ENCODE peak calls at places on chromosome 4, in seven cellular contexts. O is kidney, Y is cardiac muscle cell, B is right lobe of liver, J is A549, C is body of pancreas, D is ovary. P is an unnamed sample.

GRCh38 chr4:88706574-88706973 is 8.9 kb upstream of the NAP1L5 start:
- DNase-seq in O (peak), Y (peak), B (no peak), J (peak), C (peak), D (peak), P (peak)

GRCh38 chr4:158025131-158025530 is 147.7 kb downstream of the GASK1B start:
- DNase-seq in O (no peak), Y (no peak), B (no peak), J (peak), C (no peak), D (no peak), P (no peak)

GRCh38 chr4:109999513-109999912 is 86.8 kb downstream of the EGF start:
- DNase-seq in O (no peak), Y (no peak), B (peak), J (no peak), C (no peak), D (no peak), P (no peak)

GRCh38 chr4:120856294-120856693 is 66.2 kb downstream of the PRDM5 start:
- DNase-seq in O (no peak), Y (no peak), B (no peak), J (no peak), C (no peak), D (no peak), P (no peak)

GRCh38 chr4:41129936-41130440 is 84.4 kb downstream of the APBB2 start:
- DNase-seq in O (no peak), Y (no peak), B (no peak), J (no peak), C (no peak), D (no peak), P (no peak)

GRCh38 chr4:76305971-76306881 is at the start of gene STBD1:
- DNase-seq in O (peak), Y (peak), B (peak), J (peak), C (peak), D (peak), P (peak)

GRCh38 chr4:69830529-69831269 is 29.2 kb downstream of the SULT1E1 start:
- DNase-seq in O (no peak), Y (no peak), B (peak), J (no peak), C (peak), D (no peak), P (no peak)

GRCh38 chr4:175560628-175561027 is 251.4 kb downstream of the GPM6A start:
- DNase-seq in O (no peak), Y (no peak), B (no peak), J (peak), C (no peak), D (no peak), P (no peak)

GRCh38 chr4:108135549-108136209 is 33.1 kb downstream of the LEF1 start:
- DNase-seq in O (no peak), Y (no peak), B (no peak), J (no peak), C (no peak), D (no peak), P (no peak)

GRCh38 chr4:8849266-8850073 is 22.2 kb downstream of the HMX1 start:
- DNase-seq in O (peak), Y (no peak), B (peak), J (no peak), C (peak), D (no peak), P (peak)

GRCh38 chr4:182748949-182749348 is 168.2 kb downstream of the DCTD start:
- DNase-seq in O (no peak), Y (no peak), B (no peak), J (no peak), C (no peak), D (no peak), P (no peak)

GRCh38 chr4:73311428-73311827 is 52.8 kb upstream of the ANKRD17 start:
- DNase-seq in O (no peak), Y (peak), B (no peak), J (no peak), C (no peak), D (no peak), P (no peak)

GRCh38 chr4:175671491-175671934 is 140.6 kb downstream of the GPM6A start:
- DNase-seq in O (peak), Y (peak), B (no peak), J (peak), C (no peak), D (no peak), P (no peak)

GRCh38 chr4:78293348-78293747 is 236.2 kb downstream of the FRAS1 start:
- DNase-seq in O (no peak), Y (no peak), B (no peak), J (no peak), C (no peak), D (no peak), P (no peak)

GRCh38 chr4:159283697-159284492 is 181.0 kb downstream of the RAPGEF2 start:
- DNase-seq in O (no peak), Y (no peak), B (no peak), J (no peak), C (no peak), D (no peak), P (no peak)

GRCh38 chr4:118821590-118822293 is 14.2 kb downstream of the SEC24D start:
- DNase-seq in O (no peak), Y (no peak), B (peak), J (no peak), C (no peak), D (no peak), P (no peak)

GRCh38 chr4:38078590-38079381 is 118.6 kb downstream of the PTTG2 start:
- DNase-seq in O (no peak), Y (no peak), B (no peak), J (no peak), C (no peak), D (no peak), P (no peak)

GRCh38 chr4:176052744-176053143 is 12.9 kb upstream of the WDR17 start:
- DNase-seq in O (no peak), Y (no peak), B (no peak), J (no peak), C (no peak), D (no peak), P (no peak)

GRCh38 chr4:6047130-6047673 is 29.0 kb upstream of the C4orf50 start:
- DNase-seq in O (no peak), Y (no peak), B (no peak), J (no peak), C (no peak), D (no peak), P (no peak)

GRCh38 chr4:8504279-8505007 is 63.9 kb downstream of the TRMT44 start:
- DNase-seq in O (no peak), Y (no peak), B (no peak), J (no peak), C (peak), D (peak), P (no peak)

DNA sequence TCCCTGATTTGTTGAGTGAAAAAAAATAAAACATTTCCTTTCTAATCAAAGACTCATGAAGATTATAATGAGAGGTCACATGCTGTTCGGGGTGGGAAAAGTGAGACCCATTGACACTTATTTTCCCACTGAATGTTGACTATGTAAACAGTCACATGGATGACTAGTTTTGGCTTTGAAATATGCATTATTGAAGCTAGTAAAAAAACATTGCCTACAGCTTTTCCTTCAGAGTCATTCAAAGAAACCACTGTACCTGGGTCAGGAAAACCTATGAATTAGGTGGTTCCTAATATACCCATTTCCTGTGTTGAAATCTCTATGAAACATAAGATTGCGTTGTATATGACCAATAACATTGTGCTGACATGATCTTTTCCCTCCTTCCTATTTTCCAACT is 251.2 kb downstream of the CFAP299 start:
- DNase-seq in O (no peak), Y (no peak), B (no peak), J (no peak), C (no peak), D (no peak), P (no peak)
- TF ChIP-seq CTCF in O (no peak), Y (no peak), B (no peak), J (no peak), C (no peak), D (no peak), P (no peak)

GRCh38 chr4:56874166-56874565 is 33.5 kb upstream of the REST start:
- DNase-seq in O (no peak), Y (peak), B (no peak), J (no peak), C (no peak), D (no peak), P (no peak)

GRCh38 chr4:56870927-56871326 is 36.8 kb upstream of the REST start:
- DNase-seq in O (no peak), Y (no peak), B (no peak), J (no peak), C (no peak), D (no peak), P (no peak)

GRCh38 chr4:56874918-56875317 is 32.8 kb upstream of the REST start:
- DNase-seq in O (no peak), Y (no peak), B (no peak), J (no peak), C (no peak), D (no peak), P (no peak)

GRCh38 chr4:56876264-56876663 is 31.4 kb upstream of the REST start:
- DNase-seq in O (no peak), Y (no peak), B (no peak), J (no peak), C (no peak), D (no peak), P (no peak)

GRCh38 chr4:56871357-56871993 is 36.2 kb upstream of the REST start:
- DNase-seq in O (no peak), Y (no peak), B (no peak), J (no peak), C (no peak), D (no peak), P (peak)
- H3K27ac ChIP-seq in O (no peak), Y (no peak), B (no peak), J (no peak), C (no peak), D (no peak), P (no peak)

GRCh38 chr4:7103031-7103598 is 35.3 kb upstream of the GRPEL1 start:
- DNase-seq in O (peak), Y (peak), B (peak), J (peak), C (peak), D (peak), P (peak)
- TF ChIP-seq CTCF in O (no peak), Y (no peak), B (no peak), J (no peak), C (no peak), D (no peak), P (no peak)

GRCh38 chr4:174521800-174522182 is 497 bp downstream of the HPGD start:
- DNase-seq in O (no peak), Y (no peak), B (no peak), J (no peak), C (peak), D (no peak), P (no peak)
- H3K27ac ChIP-seq in O (peak), Y (no peak), B (peak), J (peak), C (no peak), D (no peak), P (no peak)